ENCODE peak calls at places on chromosomes 5 and 9, in eight cellular contexts. P is WTC11; D is ascending aorta; O is stimulated activated CD4-positive, alpha-beta T cell treated with anti-CD3 and anti-CD28 coated beads, Interleukin-1b, Interleukin-23, amount 100 ng/mL, for 4 hours; M is naive thymus-derived CD8-positive, alpha-beta T cell; Z is stimulated activated CD8-positive, alpha-beta memory T cell treated with anti-CD3 and anti-CD28 coated beads, Interleukin-12 subunit alpha, Interleukin-12 subunit beta, amount 100 ng/mL, for 4 hours; G is HCEC 1CT; W is astrocyte of the spinal cord. N is an unnamed sample.

GRCh38 chr5:57724836-57725235 is 242.2 kb upstream of the ACTBL2 start:
- DNase-seq in Z (no peak), P (no peak), D (no peak), W (no peak), O (no peak), G (peak), M (no peak), N (no peak)

GRCh38 chr5:157473383-157474370 is 13.7 kb downstream of the NIPAL4 start:
- DNase-seq in D (no peak), Z (no peak), G (peak), M (no peak), O (no peak), P (no peak), W (peak), N (no peak)

GRCh38 chr5:163565931-163566608 is 60.7 kb downstream of the MAT2B start:
- DNase-seq in M (no peak), G (no peak), W (peak), Z (no peak), O (no peak), D (no peak), P (peak), N (no peak)

GRCh38 chr5:76788362-76788761 is 30.5 kb upstream of the F2RL1 start:
- DNase-seq in M (no peak), O (no peak), D (no peak), G (no peak), Z (no peak), P (no peak), W (no peak), N (no peak)

GRCh38 chr5:148374693-148375360 is 8.9 kb upstream of the FBXO38 start:
- DNase-seq in G (peak), O (no peak), W (peak), P (peak), M (no peak), Z (no peak), D (no peak), N (no peak)

GRCh38 chr9:129309906-129310305 is 131.8 kb upstream of the IER5L start:
- DNase-seq in P (no peak), G (no peak), D (no peak), M (no peak), Z (no peak), O (no peak), W (no peak), N (no peak)

GRCh38 chr5:66974256-66974655 is 222.3 kb downstream of the CD180 start:
- DNase-seq in O (no peak), D (no peak), M (no peak), P (no peak), W (no peak), Z (no peak), G (peak), N (no peak)

GRCh38 chr9:125634040-125634717 is 72.8 kb downstream of the MAPKAP1 start:
- DNase-seq in G (peak), Z (no peak), D (no peak), O (no peak), P (no peak), W (no peak), M (no peak), N (no peak)

GRCh38 chr9:61667559-61668121 is 477.8 kb downstream of the SPATA31A7 start:
- DNase-seq in P (no peak), G (no peak), Z (no peak), D (no peak), O (no peak), W (no peak), M (no peak), N (no peak)

GRCh38 chr5:158619083-158619788 is 480.5 kb downstream of the EBF1 start:
- DNase-seq in D (no peak), O (no peak), M (no peak), W (no peak), P (no peak), G (no peak), Z (no peak), N (no peak)

GRCh38 chr9:74953235-74953741 is 576 bp upstream of the C9orf40 start:
- DNase-seq in M (no peak), O (no peak), W (peak), P (no peak), G (peak), D (no peak), Z (no peak), N (no peak)

GRCh38 chr5:180433029-180433416 is 61.2 kb upstream of the CNOT6 start:
- DNase-seq in M (no peak), Z (no peak), O (no peak), G (no peak), D (no peak), W (no peak), P (no peak), N (no peak)

GRCh38 chr5:81171769-81172168 is 61.4 kb upstream of the CKMT2 start:
- DNase-seq in W (no peak), G (no peak), M (no peak), O (no peak), D (no peak), Z (no peak), P (no peak), N (no peak)

GRCh38 chr5:129459485-129460120 is 495 bp upstream of the ADAMTS19 start:
- DNase-seq in Z (no peak), P (peak), D (no peak), G (peak), M (no peak), O (no peak), W (peak), N (no peak)

GRCh38 chr5:95729115-95730010 is 1.8 kb upstream of the RHOBTB3 start:
- DNase-seq in P (no peak), D (no peak), O (no peak), Z (no peak), M (no peak), G (no peak), W (no peak), N (no peak)

GRCh38 chr5:74233571-74233970 is 407.0 kb downstream of the ENC1 start:
- DNase-seq in D (no peak), P (no peak), Z (no peak), O (no peak), M (no peak), W (peak), G (peak), N (no peak)

GRCh38 chr9:79579624-79580023 is 7.9 kb downstream of the TLE4 start:
- DNase-seq in P (no peak), G (no peak), M (no peak), Z (no peak), O (no peak), W (no peak), D (no peak), N (no peak)

GRCh38 chr5:107671742-107672211 is 1.0 kb upstream of the EFNA5 start:
- DNase-seq in M (no peak), G (peak), O (no peak), Z (no peak), P (no peak), W (peak), D (no peak), N (no peak)

GRCh38 chr5:55407984-55408383 is 100.2 kb downstream of the MTREX start:
- DNase-seq in M (no peak), W (no peak), D (no peak), Z (no peak), P (no peak), O (no peak), G (peak), N (no peak)

GRCh38 chr5:150487199-150488061 is 20.5 kb upstream of the NDST1 start:
- DNase-seq in D (no peak), M (no peak), P (no peak), Z (no peak), G (peak), O (no peak), W (no peak), N (no peak)

GRCh38 chr5:34841816-34842215 is 2.9 kb downstream of the TTC23L start:
- DNase-seq in M (no peak), W (no peak), P (no peak), O (no peak), Z (no peak), D (no peak), G (no peak), N (no peak)

GRCh38 chr9:35606138-35606504 is 1.1 kb downstream of the TESK1 start:
- DNase-seq in D (no peak), Z (no peak), M (no peak), P (no peak), G (no peak), W (no peak), O (no peak), N (no peak)

GRCh38 chr9:118614011-118614410 is 755.2 kb downstream of the BRINP1 start:
- DNase-seq in O (no peak), G (no peak), Z (no peak), P (no peak), M (no peak), D (no peak), W (no peak), N (no peak)

GRCh38 chr5:400282-401215 is 42.4 kb upstream of the EXOC3 start:
- DNase-seq in M (no peak), W (peak), D (no peak), Z (no peak), G (no peak), P (peak), O (no peak), N (no peak)

GRCh38 chr9:80552931-80553330 is 981.2 kb downstream of the TLE4 start:
- DNase-seq in M (no peak), W (no peak), P (no peak), Z (no peak), O (no peak), D (no peak), G (peak), N (no peak)

GRCh38 chr5:27124590-27124989 is 86.2 kb upstream of the CDH9 start:
- DNase-seq in G (peak), W (peak), O (no peak), Z (no peak), D (no peak), M (no peak), P (no peak), N (no peak)

GRCh38 chr5:158722940-158723339 is 376.8 kb downstream of the EBF1 start:
- DNase-seq in W (no peak), Z (no peak), O (no peak), D (no peak), G (no peak), P (peak), M (no peak), N (no peak)

GRCh38 chr5:127316013-127316412 is 25.4 kb downstream of the MEGF10 start:
- DNase-seq in G (no peak), P (no peak), M (no peak), W (no peak), Z (no peak), O (no peak), D (no peak), N (no peak)

GRCh38 chr5:59124983-59125960 is 542.4 kb downstream of the RAB3C start:
- DNase-seq in Z (no peak), M (no peak), P (peak), O (no peak), W (peak), G (no peak), D (no peak), N (no peak)

GRCh38 chr5:9927106-9927505 is 297.0 kb upstream of the TAS2R1 start:
- DNase-seq in P (no peak), Z (no peak), O (no peak), W (peak), D (no peak), G (no peak), M (no peak), N (no peak)

GRCh38 chr5:92907914-92908606 is 673.0 kb downstream of the NR2F1-AS1 start:
- DNase-seq in Z (no peak), O (no peak), P (no peak), M (no peak), D (no peak), W (peak), G (peak), N (no peak)

GRCh38 chr5:43309657-43310056 is 3.6 kb downstream of the HMGCS1 start:
- DNase-seq in P (no peak), G (no peak), M (no peak), Z (no peak), D (no peak), O (no peak), W (no peak), N (no peak)

GRCh38 chr9:100088202-100088601 is 10.6 kb downstream of the ERP44 start:
- DNase-seq in D (no peak), M (no peak), P (no peak), W (no peak), G (no peak), Z (no peak), O (no peak), N (no peak)

GRCh38 chr9:70983723-70984280 is 137.6 kb downstream of the TRPM3 start:
- DNase-seq in M (no peak), O (no peak), D (no peak), W (no peak), G (no peak), Z (no peak), P (no peak), N (no peak)

GRCh38 chr9:33995449-33995848 is 53.2 kb downstream of the UBAP2 start:
- DNase-seq in D (no peak), O (no peak), Z (no peak), W (no peak), G (no peak), P (no peak), M (no peak), N (no peak)

N was measured in cerebellar nuclear complex.